ENCODE peak calls at places on chromosomes 1 and 21, in six cellular contexts. One of them, this sample, is unnamed.

GRCh38 chr1:172699111-172699510 is 40.2 kb downstream of the FASLG start:
- DNase-seq in H1: no peak
- DNase-seq in HCT116: no peak
- DNase-seq in K562: peak; percentile 24
- DNase-seq in HepG2: no peak
- DNase-seq in GM12878: peak; percentile 17
- DNase-seq in this sample: no peak

GRCh38 chr1:4754816-4755215 is 100.4 kb downstream of the AJAP1 start:
- DNase-seq in H1: peak; percentile 55
- DNase-seq in HCT116: no peak
- DNase-seq in K562: no peak
- DNase-seq in HepG2: no peak
- DNase-seq in GM12878: no peak
- DNase-seq in this sample: no peak

GRCh38 chr1:202107801-202108731 is 14.7 kb upstream of the GPR37L1 start:
- DNase-seq in H1: no peak
- DNase-seq in HCT116: no peak
- DNase-seq in K562: peak; percentile 29
- DNase-seq in HepG2: no peak
- DNase-seq in GM12878: no peak
- DNase-seq in this sample: no peak

GRCh38 chr1:42239555-42239954 is 75.0 kb upstream of the GUCA2A start:
- DNase-seq in H1: no peak
- DNase-seq in HCT116: no peak
- DNase-seq in K562: no peak
- DNase-seq in HepG2: no peak
- DNase-seq in GM12878: no peak
- DNase-seq in this sample: no peak

GRCh38 chr1:63861055-63861691 is 87.4 kb downstream of the ROR1 start:
- DNase-seq in H1: no peak
- DNase-seq in HCT116: no peak
- DNase-seq in K562: no peak
- DNase-seq in HepG2: no peak
- DNase-seq in GM12878: no peak
- DNase-seq in this sample: no peak

GRCh38 chr1:165542015-165542631 is 1.7 kb upstream of the LRRC52 start:
- DNase-seq in H1: no peak
- DNase-seq in HCT116: no peak
- DNase-seq in K562: no peak
- DNase-seq in HepG2: no peak
- DNase-seq in GM12878: no peak
- DNase-seq in this sample: no peak

GRCh38 chr1:92362970-92363369 is 64.1 kb downstream of the RPAP2 start:
- DNase-seq in H1: no peak
- DNase-seq in HCT116: no peak
- DNase-seq in K562: no peak
- DNase-seq in HepG2: no peak
- DNase-seq in GM12878: no peak
- DNase-seq in this sample: no peak

GRCh38 chr1:83632906-83633305 is 366.0 kb downstream of the TTLL7 start:
- DNase-seq in H1: no peak
- DNase-seq in HCT116: no peak
- DNase-seq in K562: no peak
- DNase-seq in HepG2: no peak
- DNase-seq in GM12878: no peak
- DNase-seq in this sample: no peak

GRCh38 chr21:38470762-38471161 is 27.5 kb downstream of the ERG start:
- DNase-seq in H1: no peak
- DNase-seq in HCT116: no peak
- DNase-seq in K562: no peak
- DNase-seq in HepG2: no peak
- DNase-seq in GM12878: no peak
- DNase-seq in this sample: no peak

GRCh38 chr21:34722684-34723300 is 54.0 kb downstream of the CLIC6 start:
- DNase-seq in H1: peak; percentile 78
- DNase-seq in HCT116: no peak
- DNase-seq in K562: peak; percentile 46
- DNase-seq in HepG2: no peak
- DNase-seq in GM12878: no peak
- DNase-seq in this sample: peak; percentile 42

GRCh38 chr21:27802816-27803475 is 836.1 kb upstream of the ADAMTS5 start:
- DNase-seq in H1: peak; percentile 66
- DNase-seq in HCT116: no peak
- DNase-seq in K562: peak; percentile 32
- DNase-seq in HepG2: no peak
- DNase-seq in GM12878: no peak
- DNase-seq in this sample: peak; percentile 38

GRCh38 chr1:237901284-237901870 is 10.7 kb upstream of the ZP4 start:
- DNase-seq in H1: no peak
- DNase-seq in HCT116: no peak
- DNase-seq in K562: peak; percentile 2
- DNase-seq in HepG2: peak; percentile 1
- DNase-seq in GM12878: no peak
- DNase-seq in this sample: peak; percentile 39

GRCh38 chr1:198462365-198463025 is 78.0 kb downstream of the ATP6V1G3 start:
- DNase-seq in H1: no peak
- DNase-seq in HCT116: no peak
- DNase-seq in K562: no peak
- DNase-seq in HepG2: no peak
- DNase-seq in GM12878: no peak
- DNase-seq in this sample: no peak

GRCh38 chr1:25765910-25766645 is 33.9 kb upstream of the SELENON start:
- DNase-seq in H1: no peak
- DNase-seq in HCT116: no peak
- DNase-seq in K562: no peak
- DNase-seq in HepG2: no peak
- DNase-seq in GM12878: no peak
- DNase-seq in this sample: no peak

GRCh38 chr1:25763493-25763892 is 36.5 kb upstream of the SELENON start:
- DNase-seq in H1: no peak
- DNase-seq in HCT116: no peak
- DNase-seq in K562: no peak
- DNase-seq in HepG2: no peak
- DNase-seq in GM12878: no peak
- DNase-seq in this sample: no peak

GRCh38 chr1:25767437-25767770 is 32.6 kb upstream of the SELENON start:
- DNase-seq in H1: no peak
- DNase-seq in HCT116: no peak
- DNase-seq in K562: no peak
- DNase-seq in HepG2: no peak
- DNase-seq in GM12878: no peak
- DNase-seq in this sample: no peak

GRCh38 chr1:25766721-25767436 is 33.1 kb upstream of the SELENON start:
- DNase-seq in H1: no peak
- DNase-seq in HCT116: no peak
- DNase-seq in K562: no peak
- DNase-seq in HepG2: no peak
- DNase-seq in GM12878: no peak
- DNase-seq in this sample: no peak

DNA sequence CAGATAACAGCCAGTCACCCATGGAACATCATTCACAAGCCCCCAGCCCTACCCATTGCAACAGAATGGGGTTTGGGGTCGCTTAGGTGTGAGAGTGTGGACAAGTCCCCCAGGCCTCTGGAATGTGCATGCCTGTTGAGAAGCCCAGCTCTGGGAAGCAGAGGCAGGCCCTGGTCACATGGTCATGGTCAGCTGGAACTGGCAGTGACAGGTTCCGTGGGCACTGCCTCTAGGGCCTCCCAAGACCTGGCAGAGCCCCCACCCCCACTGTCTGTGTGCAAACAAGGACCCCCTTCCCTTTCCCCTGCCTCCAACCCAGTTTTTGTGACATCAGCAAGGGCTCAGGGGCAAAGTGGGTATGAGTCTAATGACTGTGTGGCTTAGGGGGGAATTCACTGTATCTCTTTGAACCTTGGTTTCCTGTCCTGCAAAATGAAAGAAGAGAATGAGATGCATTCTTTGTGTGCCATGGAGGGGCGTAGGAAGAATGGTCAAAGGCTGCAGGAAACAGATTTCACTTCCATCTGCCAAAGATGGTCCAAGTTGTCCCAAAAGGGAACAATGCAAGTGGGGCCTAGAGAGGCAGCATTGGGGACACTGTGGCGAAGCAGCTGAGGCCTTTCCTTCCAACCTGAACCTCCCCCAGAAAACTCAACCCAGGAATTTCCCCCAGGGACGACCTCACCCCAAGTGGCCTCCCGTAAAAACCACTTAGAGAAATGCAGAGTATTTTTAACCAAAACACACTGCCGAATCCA is 34.7 kb upstream of the SELENON start:
- DNase-seq in H1: no peak
- DNase-seq in HCT116: no peak
- DNase-seq in K562: no peak
- DNase-seq in HepG2: no peak
- DNase-seq in GM12878: no peak
- DNase-seq in this sample: no peak
- TF ChIP-seq ZNF274 in H1: no peak
- TF ChIP-seq ZNF274 in HCT116: no peak
- TF ChIP-seq ZNF274 in K562: no peak
- TF ChIP-seq ZNF274 in HepG2: no peak
- TF ChIP-seq ZNF274 in GM12878: no peak
- TF ChIP-seq ZNF274 in this sample: no peak

DNA sequence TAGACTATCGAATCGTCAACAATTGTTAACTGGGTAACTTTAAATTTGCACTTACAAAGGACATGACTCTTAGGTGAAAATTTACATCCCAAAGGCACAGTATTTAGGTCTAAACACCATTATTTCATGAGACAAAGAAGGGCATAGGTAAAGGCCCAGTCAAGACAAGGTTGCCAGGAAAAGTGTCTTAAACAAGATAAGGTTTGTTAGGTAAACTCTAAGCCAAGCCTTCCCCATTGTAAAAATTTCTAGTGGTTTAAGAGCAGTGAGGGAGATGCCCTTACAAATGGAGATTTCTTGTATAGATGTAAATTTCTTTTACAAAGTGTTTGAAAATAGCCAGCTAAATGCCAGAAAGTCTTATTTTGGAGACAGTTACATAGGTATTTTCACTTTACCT is 36.9 kb upstream of the FNBP1L start:
- DNase-seq in H1: no peak
- DNase-seq in HCT116: no peak
- DNase-seq in K562: no peak
- DNase-seq in HepG2: no peak
- DNase-seq in GM12878: no peak
- DNase-seq in this sample: peak; percentile 86
- H3K36me3 ChIP-seq in H1: no peaks in the 10 kb centered on the region
- H3K36me3 ChIP-seq in HCT116: no peaks in the 10 kb centered on the region
- H3K36me3 ChIP-seq in K562: no peaks in the 10 kb centered on the region
- H3K36me3 ChIP-seq in HepG2: no peaks in the 10 kb centered on the region
- H3K36me3 ChIP-seq in GM12878: no peaks in the 10 kb centered on the region
- H3K36me3 ChIP-seq in this sample: no peaks in the 10 kb centered on the region

DNA sequence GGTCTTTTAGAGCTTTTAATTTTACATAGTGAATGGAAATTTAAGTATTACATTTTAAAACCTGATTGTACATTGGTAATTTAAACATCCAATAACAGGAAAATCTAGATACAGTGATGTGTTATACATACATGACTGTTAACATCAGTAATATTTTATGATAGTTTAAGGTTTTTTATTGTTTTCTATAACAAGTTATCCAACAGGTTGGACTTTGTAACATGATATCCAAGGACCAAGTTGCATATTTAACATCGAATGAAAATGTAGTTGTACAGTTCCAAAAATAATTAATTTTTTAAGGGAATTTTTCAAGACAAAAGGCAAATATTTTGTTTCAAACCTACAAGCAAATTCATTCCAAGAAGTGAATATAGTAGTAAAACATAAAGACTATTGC is 14.3 kb downstream of the GLRX2 start:
- DNase-seq in H1: no peak
- DNase-seq in HCT116: no peak
- DNase-seq in K562: no peak
- DNase-seq in HepG2: no peak
- DNase-seq in GM12878: no peak
- DNase-seq in this sample: no peak
- TF ChIP-seq ZNF274 in H1: no peak
- TF ChIP-seq ZNF274 in HCT116: no peak
- TF ChIP-seq ZNF274 in K562: no peak
- TF ChIP-seq ZNF274 in HepG2: no peak
- TF ChIP-seq ZNF274 in GM12878: no peak
- TF ChIP-seq ZNF274 in this sample: no peak

DNA sequence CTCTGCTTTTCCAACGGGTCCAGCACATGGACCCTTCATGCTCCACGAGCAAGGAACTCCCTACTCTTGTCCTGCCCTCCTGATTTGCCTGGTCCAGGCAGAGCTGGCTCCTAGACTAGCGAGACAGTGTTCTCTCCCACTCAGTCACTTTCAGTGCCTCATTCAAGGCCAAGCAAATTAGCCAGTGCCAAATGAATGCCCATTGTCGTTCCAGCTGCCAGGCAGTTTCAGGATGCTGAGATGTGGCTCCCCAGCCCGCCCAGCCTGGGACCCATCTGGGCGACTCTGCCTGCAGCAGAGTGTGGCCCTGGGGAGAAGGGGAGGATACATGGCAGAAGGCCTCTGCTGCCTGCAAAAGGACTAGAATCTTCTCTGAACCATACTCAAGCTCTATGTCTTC is 33.9 kb downstream of the CDCA8 start:
- DNase-seq in H1: no peak
- DNase-seq in HCT116: no peak
- DNase-seq in K562: no peak
- DNase-seq in HepG2: no peak
- DNase-seq in GM12878: no peak
- DNase-seq in this sample: no peak
- H3K36me3 ChIP-seq in H1: no peaks in the 10 kb centered on the region
- H3K36me3 ChIP-seq in HCT116: no peaks in the 10 kb centered on the region
- H3K36me3 ChIP-seq in K562: no peaks in the 10 kb centered on the region
- H3K36me3 ChIP-seq in HepG2: no peaks in the 10 kb centered on the region
- H3K36me3 ChIP-seq in GM12878: no peaks in the 10 kb centered on the region
- H3K36me3 ChIP-seq in this sample: no peaks in the 10 kb centered on the region

GRCh38 chr1:203478986-203479385 is 3.4 kb downstream of the PRELP start:
- DNase-seq in H1: no peak
- DNase-seq in HCT116: no peak
- DNase-seq in K562: no peak
- DNase-seq in HepG2: no peak
- DNase-seq in GM12878: no peak
- DNase-seq in this sample: no peak

GRCh38 chr1:203479646-203480045 is 4.0 kb downstream of the PRELP start:
- DNase-seq in H1: no peak
- DNase-seq in HCT116: no peak
- DNase-seq in K562: no peak
- DNase-seq in HepG2: no peak
- DNase-seq in GM12878: no peak
- DNase-seq in this sample: no peak

GRCh38 chr1:203480525-203481084 is 5.0 kb downstream of the PRELP start:
- DNase-seq in H1: no peak
- DNase-seq in HCT116: peak; percentile 21
- DNase-seq in K562: peak; percentile 66
- DNase-seq in HepG2: no peak
- DNase-seq in GM12878: no peak
- DNase-seq in this sample: peak; percentile 57

GRCh38 chr1:203481186-203481585 is 5.6 kb downstream of the PRELP start:
- DNase-seq in H1: no peak
- DNase-seq in HCT116: no peak
- DNase-seq in K562: no peak
- DNase-seq in HepG2: no peak
- DNase-seq in GM12878: no peak
- DNase-seq in this sample: no peak

GRCh38 chr1:203480084-203480483 is 4.5 kb downstream of the PRELP start:
- DNase-seq in H1: no peak
- DNase-seq in HCT116: no peak
- DNase-seq in K562: no peak
- DNase-seq in HepG2: no peak
- DNase-seq in GM12878: no peak
- DNase-seq in this sample: no peak
- TF ChIP-seq ZNF274 in H1: no peak
- TF ChIP-seq ZNF274 in HCT116: no peak
- TF ChIP-seq ZNF274 in K562: no peak
- TF ChIP-seq ZNF274 in HepG2: no peak
- TF ChIP-seq ZNF274 in GM12878: no peak
- TF ChIP-seq ZNF274 in this sample: no peak